ENCODE peak calls at places on chromosomes 5 and 9, in six cellular contexts. W, L, P, B, M and H are unnamed samples. For H3K36me3, the result is how much of the 10 kb centered on the place peaks cover.

GRCh38 chr5:37787742-37788141 is 52.1 kb downstream of the GDNF start:
- DNase-seq in M (no peak), B (no peak), L (no peak), W (no peak), P (no peak), H (no peak)

GRCh38 chr9:114538241-114538640 is 33.0 kb upstream of the WHRN start:
- DNase-seq in P (no peak), W (peak), B (peak), L (no peak), M (peak), H (peak)

GRCh38 chr9:121820286-121821005 is 169.0 kb downstream of the DAB2IP start:
- DNase-seq in P (no peak), L (no peak), W (no peak), B (no peak), M (no peak), H (no peak)

GRCh38 chr9:131094622-131095021 is 1.7 kb upstream of the AIF1L start:
- DNase-seq in M (no peak), P (peak), L (peak), B (no peak), W (no peak), H (no peak)

GRCh38 chr9:69443178-69443577 is 118.2 kb downstream of the ENTREP1 start:
- DNase-seq in M (no peak), L (no peak), B (peak), P (no peak), W (no peak), H (no peak)

GRCh38 chr9:17863213-17863883 is 284.5 kb downstream of the SH3GL2 start:
- DNase-seq in L (no peak), W (no peak), P (no peak), B (no peak), M (no peak), H (no peak)

GRCh38 chr5:143037708-143038107 is 267.5 kb downstream of the ARHGAP26 start:
- DNase-seq in B (no peak), L (no peak), M (no peak), W (no peak), P (no peak), H (no peak)

GRCh38 chr5:153425914-153426313 is 64.6 kb upstream of the GRIA1 start:
- DNase-seq in W (peak), P (no peak), M (peak), L (no peak), B (peak), H (no peak)

GRCh38 chr9:86494644-86495081 is 140.5 kb upstream of the TUT7 start:
- DNase-seq in M (no peak), P (no peak), W (no peak), L (peak), B (peak), H (peak)

GRCh38 chr9:108521063-108521462 is 334.7 kb downstream of the ACTL7B start:
- DNase-seq in B (peak), P (peak), M (no peak), W (no peak), L (peak), H (no peak)

GRCh38 chr5:168165221-168165965 is 126.1 kb upstream of the WWC1 start:
- DNase-seq in M (peak), B (peak), L (no peak), W (no peak), P (no peak), H (no peak)

GRCh38 chr5:111960466-111961215 is 203.6 kb upstream of the NREP start:
- DNase-seq in L (peak), W (no peak), P (no peak), M (no peak), B (no peak), H (no peak)

GRCh38 chr9:16744386-16744785 is 126.1 kb downstream of the BNC2 start:
- DNase-seq in M (no peak), P (no peak), L (peak), B (no peak), W (no peak), H (no peak)

GRCh38 chr5:56706504-56706903 is 108.8 kb upstream of the MAP3K1 start:
- DNase-seq in L (no peak), M (no peak), B (no peak), P (no peak), W (no peak), H (no peak)

GRCh38 chr9:97387504-97387886 is 24.4 kb upstream of the TDRD7 start:
- DNase-seq in W (no peak), P (no peak), M (no peak), L (no peak), B (no peak), H (no peak)

GRCh38 chr9:20200900-20201495 is 412.2 kb upstream of the SLC24A2 start:
- DNase-seq in P (no peak), M (no peak), W (no peak), B (no peak), L (no peak), H (no peak)

GRCh38 chr9:134458111-134458845 is 132.0 kb downstream of the RXRA start:
- DNase-seq in M (no peak), B (no peak), W (no peak), L (peak), P (no peak), H (no peak)

GRCh38 chr5:67657055-67657454 is 460.5 kb upstream of the CD180 start:
- DNase-seq in B (no peak), L (no peak), M (no peak), P (no peak), W (no peak), H (no peak)

GRCh38 chr5:34656700-34657549 is 797 bp downstream of the RAI14 start:
- DNase-seq in P (no peak), L (no peak), B (peak), M (peak), W (no peak), H (no peak)

GRCh38 chr9:132036521-132036920 is 43.1 kb downstream of the MED27 start:
- DNase-seq in P (no peak), B (no peak), M (no peak), W (no peak), L (no peak), H (no peak)

GRCh38 chr5:160940725-160941124 is 88.7 kb upstream of the ATP10B start:
- DNase-seq in M (no peak), L (no peak), W (no peak), P (no peak), B (no peak), H (no peak)

GRCh38 chr9:36765077-36765390 is 192.3 kb downstream of the MELK start:
- DNase-seq in M (no peak), B (no peak), W (no peak), P (no peak), L (no peak), H (no peak)
- H3K27ac ChIP-seq in M (no peak), B (no peak), W (peak), P (no peak), L (no peak), H (no peak)

DNA sequence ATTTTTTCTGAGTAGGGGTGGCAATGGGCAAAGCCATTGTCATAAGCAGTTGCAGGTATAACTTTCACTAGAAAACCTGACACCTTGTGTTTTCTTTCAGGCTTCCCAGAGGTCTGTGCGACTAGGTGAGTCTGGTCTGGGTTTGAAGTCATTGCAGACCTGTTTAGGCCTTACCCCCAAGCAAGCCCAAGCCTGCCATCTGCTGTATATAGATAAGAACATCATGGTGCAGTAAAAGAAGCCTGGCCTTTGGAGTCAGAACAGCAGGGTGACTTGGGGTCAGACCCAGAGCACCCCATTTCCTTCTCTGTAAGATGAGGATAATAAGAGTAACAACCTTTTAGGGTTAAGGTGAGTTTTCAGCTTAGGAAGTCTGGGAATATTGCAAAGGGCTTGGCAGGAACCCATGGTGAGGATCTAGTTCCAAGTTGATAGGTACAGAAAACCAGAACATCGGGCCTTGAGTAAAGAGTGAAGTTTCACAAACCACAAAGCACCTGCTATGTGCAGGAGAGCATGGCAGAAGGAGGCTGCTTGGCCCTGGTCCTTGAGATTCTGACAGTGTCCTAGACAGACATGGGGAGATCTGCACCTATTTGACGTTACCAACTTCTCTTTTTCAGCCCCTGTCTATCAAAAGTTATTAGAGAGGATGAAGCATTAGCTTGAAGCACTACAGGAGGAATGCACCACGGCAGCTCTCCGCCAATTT is 33.9 kb downstream of the TGFBI start:
- DNase-seq in B (peak), M (peak), W (peak), L (peak), P (peak), H (peak)
- H3K36me3 ChIP-seq in B (under half), M (under half), W (under half), L (under half), P (under half), H (under half)

GRCh38 chr5:171323007-171323406 is 14.0 kb downstream of the TLX3 start:
- DNase-seq in W (no peak), M (no peak), B (no peak), P (no peak), L (no peak), H (no peak)
- TF ChIP-seq EZH2 in W (no peak), M (no peak), B (no peak), P (no peak), L (no peak), H (no peak)

DNA sequence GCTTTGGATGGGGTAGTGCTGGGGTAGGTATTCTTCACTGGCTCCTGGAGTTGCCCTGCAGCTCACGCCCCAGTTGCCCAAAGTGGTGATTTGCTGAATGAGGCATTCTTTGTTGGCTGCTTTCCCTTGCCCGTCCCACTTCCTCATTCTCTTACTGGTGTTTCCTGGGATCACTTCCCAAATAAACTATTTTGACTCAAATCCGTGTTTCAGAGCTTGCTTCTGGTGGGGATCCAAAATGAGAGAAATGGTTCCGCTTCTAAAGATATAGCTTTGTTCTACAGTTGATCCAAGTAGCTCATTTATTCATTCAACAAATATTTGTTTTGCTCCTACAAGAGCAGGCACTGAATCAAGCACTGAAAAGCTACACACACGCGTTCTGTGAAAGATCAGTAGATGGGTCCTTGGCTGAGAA is 142.9 kb upstream of the RANBP3L start:
- DNase-seq in M (no peak), L (peak), P (no peak), W (no peak), B (no peak), H (no peak)
- H3K27ac ChIP-seq in M (no peak), L (no peak), P (no peak), W (no peak), B (no peak), H (peak)

GRCh38 chr9:83651558-83651957 is 28.6 kb downstream of the IDNK start:
- DNase-seq in W (no peak), L (no peak), B (no peak), P (no peak), M (no peak), H (no peak)
- H3K36me3 ChIP-seq in W (under half), L (under half), B (under half), P (under half), M (under half), H (under half)

GRCh38 chr5:16180789-16181082 is 1.1 kb upstream of the MARCHF11 start:
- DNase-seq in P (no peak), L (no peak), W (no peak), B (no peak), M (no peak), H (no peak)
- TF ChIP-seq EZH2 in P (no peak), L (no peak), W (no peak), B (no peak), M (no peak), H (no peak)

DNA sequence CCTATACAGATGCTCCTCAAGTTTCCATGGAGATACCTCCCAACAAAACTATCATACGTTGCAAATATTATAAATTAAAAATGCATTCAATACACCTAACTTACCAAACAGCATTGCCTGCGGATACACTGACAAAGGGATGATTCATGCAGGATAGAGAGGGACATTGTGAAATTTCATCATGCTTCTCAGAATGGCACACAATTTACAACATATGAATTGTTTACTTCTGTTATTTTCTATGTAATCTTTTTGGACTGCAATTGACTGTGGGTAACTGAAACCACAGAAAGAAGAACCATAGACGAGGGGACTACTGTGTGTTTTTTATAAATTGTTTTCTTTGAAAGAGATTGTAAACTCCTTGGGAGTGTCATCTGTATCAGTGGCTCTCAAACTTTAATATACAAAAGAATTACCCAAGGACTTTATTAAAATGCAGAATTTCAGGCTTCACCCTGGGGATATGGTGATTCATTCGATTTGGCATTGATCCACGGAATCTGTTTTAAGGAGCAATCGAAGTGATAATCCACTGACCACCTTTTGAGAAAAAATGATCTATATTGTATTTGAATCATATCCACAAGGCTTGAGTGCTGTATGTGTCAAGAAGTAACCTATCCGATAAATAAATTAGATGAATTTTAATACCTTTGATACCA is 146.4 kb downstream of the SGCD start:
- DNase-seq in L (peak), W (no peak), B (peak), P (no peak), M (no peak), H (no peak)
- H3K27ac ChIP-seq in L (no peak), W (no peak), B (no peak), P (no peak), M (no peak), H (no peak)

DNA sequence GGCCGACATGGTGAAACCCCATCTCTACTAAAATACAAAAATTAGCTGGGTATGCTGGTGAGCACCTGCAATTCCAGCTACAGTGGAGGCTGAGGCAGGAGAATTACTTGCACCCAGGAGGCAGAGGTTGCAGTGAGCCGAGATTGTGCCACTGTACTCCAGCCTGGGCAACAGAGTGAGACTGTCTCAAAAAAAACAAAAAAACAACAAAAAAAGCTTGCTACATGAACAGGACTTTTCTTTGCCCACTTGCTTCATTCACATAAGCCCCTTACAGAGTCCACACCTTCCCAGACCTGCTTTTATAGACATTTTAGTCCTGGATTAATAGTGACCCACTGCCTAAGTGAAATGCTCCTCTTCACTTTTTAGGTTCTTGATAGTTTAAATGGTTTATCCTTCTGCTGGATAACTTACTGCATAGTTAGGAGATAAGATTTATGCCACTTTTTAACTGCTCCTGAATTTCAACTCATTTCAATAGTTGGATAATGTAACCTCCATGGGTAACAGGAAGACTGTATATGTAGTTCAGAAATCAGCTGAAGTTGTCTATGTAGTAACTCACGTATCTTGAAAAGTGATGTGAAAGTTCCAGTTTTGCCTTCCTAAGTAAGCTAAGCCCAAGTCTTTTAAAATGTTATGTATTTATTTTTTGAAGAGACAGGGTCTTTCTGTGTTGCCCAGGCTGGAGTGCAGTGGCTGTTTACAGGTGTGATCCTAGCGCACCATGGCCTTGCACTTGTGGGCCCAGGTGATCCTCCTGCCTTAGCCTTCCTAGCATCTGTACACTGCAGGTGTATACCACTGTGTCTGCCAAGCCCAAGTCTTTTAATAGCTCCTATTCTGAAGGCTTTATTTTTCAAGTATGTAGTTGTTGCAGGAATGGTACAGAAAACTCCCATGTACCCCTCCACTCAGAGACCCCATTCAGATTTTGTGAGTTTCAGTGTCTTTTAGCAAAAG is 19.7 kb downstream of the SUB1 start:
- DNase-seq in W (no peak), M (no peak), P (no peak), B (no peak), L (no peak), H (no peak)
- H3K36me3 ChIP-seq in W (under half), M (under half), P (under half), B (under half), L (under half), H (under half)

DNA sequence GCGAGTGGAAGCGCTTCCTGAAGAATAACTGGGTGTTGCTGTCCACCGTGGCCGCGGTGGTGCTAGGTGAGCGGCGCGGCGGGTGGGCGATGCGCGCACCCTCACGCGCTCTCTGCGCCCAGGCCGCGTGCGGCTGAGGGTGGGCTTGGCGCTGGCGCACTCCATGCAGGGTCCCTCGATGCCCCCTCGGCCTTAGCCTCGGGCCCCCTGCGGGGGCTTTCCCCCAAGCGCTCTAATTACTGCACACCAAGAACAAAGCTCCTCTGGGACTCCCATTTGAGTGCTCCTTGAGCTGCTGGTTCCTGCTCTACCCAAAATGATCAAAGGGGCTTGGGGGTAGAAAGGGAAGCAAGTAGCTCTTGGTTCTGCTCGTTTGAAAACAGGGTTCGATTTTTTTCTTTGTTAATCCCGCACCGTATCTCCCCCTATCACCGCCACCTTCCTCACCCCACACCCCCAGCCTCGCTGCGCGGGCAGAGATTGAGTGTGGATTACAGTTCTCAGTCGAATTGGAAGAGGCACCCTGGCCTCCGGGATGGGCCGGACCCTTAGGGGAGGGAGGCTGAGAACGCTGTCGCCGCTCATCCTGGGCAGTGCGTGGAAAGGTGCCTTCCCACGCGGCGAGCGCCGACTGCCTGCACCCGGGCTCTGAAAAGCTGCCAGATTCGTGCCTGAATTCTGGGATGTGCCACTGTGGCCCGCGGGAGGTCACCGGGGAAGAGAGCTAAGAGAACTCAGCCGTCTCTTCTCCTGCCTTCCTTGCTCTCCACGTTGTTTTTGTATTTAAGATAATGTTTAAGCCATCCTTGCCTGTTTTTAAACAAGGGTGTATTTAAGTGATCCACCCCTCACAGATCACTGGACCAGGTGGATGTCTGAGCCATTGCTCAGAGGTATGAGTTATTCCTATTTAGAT is 695 bp downstream of the SLC1A1 start:
- DNase-seq in P (no peak), B (peak), W (no peak), M (peak), L (peak), H (no peak)
- TF ChIP-seq EZH2 in P (no peak), B (no peak), W (no peak), M (no peak), L (no peak), H (peak)